ENCODE peak calls at places on chromosomes 1 and 21, in six cellular contexts. P is right lobe of liver, S is colonic mucosa, M is AG04450, A is bronchial epithelial cell, W is GM13977. U is an unnamed sample.

GRCh38 chr1:228340686-228341449 is 65.8 kb downstream of the TRIM11 start:
- DNase-seq in P (peak), S (no peak), M (no peak), A (no peak), W (no peak), U (no peak)

GRCh38 chr1:16119926-16120325 is 35.9 kb downstream of the EPHA2 start:
- DNase-seq in P (no peak), S (no peak), M (no peak), A (no peak), W (no peak), U (no peak)

GRCh38 chr1:180136968-180137356 is 17.7 kb upstream of the QSOX1 start:
- DNase-seq in P (no peak), S (no peak), M (no peak), A (no peak), W (no peak), U (no peak)

GRCh38 chr1:14894811-14895524 is 258.6 kb upstream of the TMEM51 start:
- DNase-seq in P (no peak), S (peak), M (no peak), A (no peak), W (no peak), U (no peak)

GRCh38 chr1:78333426-78334012 is 157.3 kb upstream of the PTGFR start:
- DNase-seq in P (no peak), S (no peak), M (peak), A (peak), W (no peak), U (no peak)

GRCh38 chr21:26529556-26529955 is 43.5 kb downstream of the CYYR1 start:
- DNase-seq in P (no peak), S (no peak), M (no peak), A (no peak), W (no peak), U (no peak)

GRCh38 chr1:26234644-26235384 is 814 bp downstream of the CEP85 start:
- DNase-seq in P (no peak), S (peak), M (no peak), A (peak), W (no peak), U (no peak)

GRCh38 chr1:222618880-222619321 is 1.0 kb downstream of the MIA3 start:
- DNase-seq in P (peak), S (peak), M (no peak), A (peak), W (peak), U (peak)

GRCh38 chr1:186849271-186849671 is 20.5 kb downstream of the PLA2G4A start:
- DNase-seq in P (no peak), S (no peak), M (no peak), A (no peak), W (no peak), U (no peak)

GRCh38 chr1:198444792-198445191 is 95.7 kb downstream of the ATP6V1G3 start:
- DNase-seq in P (no peak), S (no peak), M (peak), A (peak), W (no peak), U (no peak)

GRCh38 chr1:92441316-92442311 is 45.1 kb downstream of the GFI1 start:
- DNase-seq in P (peak), S (peak), M (no peak), A (no peak), W (no peak), U (no peak)

GRCh38 chr1:218259800-218260199 is 25.3 kb upstream of the RRP15 start:
- DNase-seq in P (no peak), S (no peak), M (no peak), A (peak), W (no peak), U (peak)

GRCh38 chr1:60699304-60699703 is 383.1 kb upstream of the NFIA start:
- DNase-seq in P (no peak), S (no peak), M (no peak), A (no peak), W (no peak), U (no peak)

GRCh38 chr1:212512731-212513559 is 80.2 kb downstream of the NENF start:
- DNase-seq in P (no peak), S (no peak), M (no peak), A (no peak), W (peak), U (no peak)

GRCh38 chr1:63984257-63984626 is 210.4 kb downstream of the ROR1 start:
- DNase-seq in P (no peak), S (no peak), M (no peak), A (no peak), W (no peak), U (no peak)

GRCh38 chr1:234776875-234777849 is 167.2 kb upstream of the IRF2BP2 start:
- DNase-seq in P (no peak), S (no peak), M (no peak), A (no peak), W (peak), U (no peak)

GRCh38 chr1:170807432-170807831 is 127.9 kb upstream of the MROH9 start:
- DNase-seq in P (no peak), S (no peak), M (peak), A (peak), W (no peak), U (no peak)

GRCh38 chr1:167408355-167408754 is 110.0 kb downstream of the CD247 start:
- DNase-seq in P (no peak), S (no peak), M (no peak), A (no peak), W (no peak), U (no peak)

GRCh38 chr1:184953600-184954219 is 20.6 kb downstream of the NIBAN1 start:
- DNase-seq in P (no peak), S (no peak), M (no peak), A (peak), W (no peak), U (no peak)

GRCh38 chr1:100921110-100921706 is 25.3 kb downstream of the SLC30A7 start:
- DNase-seq in P (no peak), S (no peak), M (peak), A (peak), W (no peak), U (no peak)

GRCh38 chr1:54256756-54257155 is 56.8 kb downstream of the MRPL37 start:
- DNase-seq in P (no peak), S (no peak), M (no peak), A (no peak), W (no peak), U (no peak)

GRCh38 chr1:160428053-160428452 is 27.7 kb downstream of the VANGL2 start:
- DNase-seq in P (no peak), S (no peak), M (no peak), A (no peak), W (no peak), U (no peak)

GRCh38 chr1:94119306-94119705 is 1.6 kb downstream of the ABCA4 start:
- DNase-seq in P (no peak), S (no peak), M (no peak), A (no peak), W (no peak), U (no peak)

GRCh38 chr1:55249646-55250398 is 34.7 kb upstream of the USP24 start:
- DNase-seq in P (no peak), S (no peak), M (no peak), A (no peak), W (no peak), U (no peak)

GRCh38 chr1:212700892-212701819 is 1.5 kb upstream of the BATF3 start:
- DNase-seq in P (peak), S (peak), M (peak), A (no peak), W (no peak), U (peak)

GRCh38 chr1:47997289-47998200 is at the start of gene TRABD2B:
- DNase-seq in P (peak), S (peak), M (no peak), A (peak), W (peak), U (peak)

GRCh38 chr21:42232176-42232825 is 13.4 kb downstream of the ABCG1 start:
- DNase-seq in P (no peak), S (no peak), M (no peak), A (no peak), W (no peak), U (no peak)

GRCh38 chr1:93324486-93325464 is 20.9 kb upstream of the DR1 start:
- DNase-seq in P (no peak), S (no peak), M (no peak), A (peak), W (no peak), U (no peak)

GRCh38 chr1:112727716-112728115 is 12.6 kb upstream of the PPM1J start:
- DNase-seq in P (no peak), S (no peak), M (no peak), A (no peak), W (no peak), U (no peak)
- TF ChIP-seq CTCF in P (no peak), S (no peak), M (no peak), A (no peak), W (no peak), U (no peak)

GRCh38 chr1:49098866-49099265 is 322.2 kb upstream of the BEND5 start:
- DNase-seq in P (no peak), S (no peak), M (no peak), A (no peak), W (no peak), U (no peak)

GRCh38 chr1:49102752-49103151 is 326.1 kb upstream of the BEND5 start:
- DNase-seq in P (no peak), S (no peak), M (no peak), A (peak), W (no peak), U (no peak)

GRCh38 chr1:49106438-49106837 is 329.7 kb upstream of the BEND5 start:
- DNase-seq in P (no peak), S (no peak), M (no peak), A (peak), W (no peak), U (no peak)

GRCh38 chr1:49104575-49104974 is 327.9 kb upstream of the BEND5 start:
- DNase-seq in P (no peak), S (no peak), M (no peak), A (no peak), W (no peak), U (no peak)
- TF ChIP-seq CTCF in P (no peak), S (no peak), M (no peak), A (no peak), W (no peak), U (no peak)

GRCh38 chr1:38046884-38047602 is 450 bp upstream of the POU3F1 start:
- DNase-seq in P (peak), S (peak), M (no peak), A (peak), W (peak), U (peak)
- TF ChIP-seq CTCF in P (no peak), S (no peak), M (no peak), A (no peak), W (no peak), U (no peak)

DNA sequence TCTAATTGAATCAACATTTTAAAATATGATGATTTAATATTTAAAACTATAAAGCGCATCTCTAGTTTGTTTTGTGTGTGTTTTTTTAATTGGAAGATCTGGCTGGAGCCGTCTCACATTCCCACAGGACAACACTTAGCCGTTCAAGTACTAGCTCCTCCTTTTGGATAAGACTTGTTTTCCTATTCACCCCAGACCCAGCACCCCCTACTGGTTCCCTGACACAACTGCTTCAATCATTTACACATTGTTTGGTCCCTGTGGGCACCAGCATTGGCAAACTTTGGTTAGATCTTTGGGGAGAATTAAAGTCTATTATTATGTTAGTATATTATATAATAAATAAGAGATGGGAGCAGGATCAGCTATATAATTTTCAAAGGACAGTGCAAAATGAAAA is 34.5 kb downstream of the TYW3 start:
- DNase-seq in P (no peak), S (no peak), M (no peak), A (peak), W (no peak), U (peak)
- TF ChIP-seq CTCF in P (peak), S (no peak), M (peak), A (no peak), W (peak), U (peak)

DNA sequence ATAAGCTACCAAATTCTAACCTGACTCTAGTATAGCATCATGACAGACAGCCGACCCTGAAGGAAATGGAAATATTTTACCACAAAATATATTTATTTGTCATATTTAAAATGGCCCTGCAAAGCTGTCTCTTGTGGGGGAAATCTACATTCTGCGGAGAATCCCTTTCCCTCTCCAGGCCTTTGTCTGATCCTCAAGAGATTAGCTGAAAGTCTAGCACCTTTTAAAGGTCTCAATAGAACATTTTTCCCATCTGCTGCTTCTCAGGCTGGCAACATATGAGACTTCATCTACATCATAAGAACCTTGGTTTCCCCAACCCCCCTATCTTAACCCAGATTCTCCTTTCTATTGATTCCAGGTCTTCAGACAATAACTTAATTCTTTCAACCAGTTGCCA is 1.7 kb upstream of the OR11L1 start:
- DNase-seq in P (no peak), S (no peak), M (no peak), A (no peak), W (no peak), U (no peak)
- TF ChIP-seq CTCF in P (no peak), S (no peak), M (no peak), A (no peak), W (no peak), U (no peak)

GRCh38 chr1:153428790-153429189 is 12.5 kb downstream of the S100A7A start:
- DNase-seq in P (no peak), S (no peak), M (no peak), A (no peak), W (no peak), U (no peak)
- TF ChIP-seq CTCF in P (no peak), S (no peak), M (no peak), A (no peak), W (no peak), U (no peak)